ENCODE peak calls at places on chromosomes 2 and 18, in five cellular contexts. A, Q, U, N and B are unnamed samples.

GRCh38 chr2:95121495-95122196 is at the start of gene MRPS5:
- DNase-seq in A (peak; percentile 21), Q (peak; percentile 78), U (peak; percentile 13), N (peak; percentile 90), B (peak; percentile 80)

GRCh38 chr18:9916067-9916684 is 2.4 kb downstream of the VAPA start:
- DNase-seq in A (no peak), Q (no peak), U (no peak), N (no peak), B (no peak)

GRCh38 chr2:43837033-43837432 is 1.6 kb downstream of the ABCG5 start:
- DNase-seq in A (no peak), Q (no peak), U (no peak), N (no peak), B (no peak)

GRCh38 chr2:127392133-127392827 is 4.5 kb upstream of the MAP3K2 start:
- DNase-seq in A (no peak), Q (no peak), U (no peak), N (no peak), B (no peak)

GRCh38 chr18:11860594-11861450 is 9.6 kb downstream of the CHMP1B start:
- DNase-seq in A (no peak), Q (no peak), U (no peak), N (no peak), B (no peak)

GRCh38 chr2:218631837-218632236 is 24.1 kb downstream of the PLCD4 start:
- DNase-seq in A (no peak), Q (no peak), U (no peak), N (no peak), B (no peak)

GRCh38 chr2:1817256-1818127 is 73.2 kb upstream of the PXDN start:
- DNase-seq in A (no peak), Q (peak; percentile 33), U (no peak), N (peak; percentile 92), B (peak; percentile 58)

GRCh38 chr18:75133721-75134645 is 75.0 kb downstream of the PTGR3 start:
- DNase-seq in A (no peak), Q (no peak), U (no peak), N (no peak), B (no peak)

GRCh38 chr2:195687320-195688086 is 30.5 kb downstream of the SLC39A10 start:
- DNase-seq in A (no peak), Q (no peak), U (no peak), N (no peak), B (no peak)

GRCh38 chr2:234960091-234961088 is 8.6 kb downstream of the SH3BP4 start:
- DNase-seq in A (no peak), Q (no peak), U (no peak), N (no peak), B (no peak)

GRCh38 chr2:122864728-122865127 is 1109.3 kb downstream of the TSN start:
- DNase-seq in A (no peak), Q (no peak), U (no peak), N (no peak), B (no peak)

GRCh38 chr2:17101091-17101490 is 417.1 kb downstream of the RAD51AP2 start:
- DNase-seq in A (no peak), Q (no peak), U (no peak), N (no peak), B (no peak)